ENCODE peak calls at places on chromosomes 1 and 21, in five cellular contexts. One of them, this sample, is unnamed.

GRCh38 chr1:4801192-4801924 is 146.9 kb downstream of the AJAP1 start:
- DNase-seq in bronchial epithelial cell: no peak
- DNase-seq in neural progenitor cell: no peak
- DNase-seq in cardiac muscle cell: no peak
- DNase-seq in astrocyte: no peak
- DNase-seq in this sample: no peak

GRCh38 chr1:172399369-172400072 is 21.0 kb upstream of the C1orf105 start:
- DNase-seq in bronchial epithelial cell: peak; percentile 80
- DNase-seq in astrocyte: peak; percentile 97
- DNase-seq in neural progenitor cell: peak; percentile 5
- DNase-seq in cardiac muscle cell: peak; percentile 13
- DNase-seq in this sample: no peak

GRCh38 chr1:3669971-3670431 is 17.7 kb downstream of the TP73 start:
- DNase-seq in astrocyte: no peak
- DNase-seq in bronchial epithelial cell: no peak
- DNase-seq in neural progenitor cell: no peak
- DNase-seq in cardiac muscle cell: no peak
- DNase-seq in this sample: no peak

GRCh38 chr1:12014141-12014981 is 4.9 kb upstream of the MIIP start:
- DNase-seq in bronchial epithelial cell: peak; percentile 86
- DNase-seq in neural progenitor cell: no peak
- DNase-seq in astrocyte: peak; percentile 61
- DNase-seq in cardiac muscle cell: peak; percentile 92
- DNase-seq in this sample: peak; percentile 81

GRCh38 chr1:79215311-79215710 is 208.8 kb upstream of the ADGRL4 start:
- DNase-seq in bronchial epithelial cell: peak; percentile 64
- DNase-seq in cardiac muscle cell: no peak
- DNase-seq in neural progenitor cell: no peak
- DNase-seq in astrocyte: no peak
- DNase-seq in this sample: no peak

GRCh38 chr21:46350981-46351380 is 27.0 kb downstream of the PCNT start:
- DNase-seq in neural progenitor cell: no peak
- DNase-seq in bronchial epithelial cell: no peak
- DNase-seq in astrocyte: no peak
- DNase-seq in cardiac muscle cell: no peak
- DNase-seq in this sample: no peak

GRCh38 chr1:153565529-153566374 is at the start of gene S100A2:
- DNase-seq in neural progenitor cell: no peak
- DNase-seq in astrocyte: peak; percentile 93
- DNase-seq in bronchial epithelial cell: peak; percentile 98
- DNase-seq in cardiac muscle cell: no peak
- DNase-seq in this sample: peak; percentile 53

GRCh38 chr1:227447531-227447990 is 115.8 kb upstream of the ZNF678 start:
- DNase-seq in astrocyte: peak; percentile 12
- DNase-seq in neural progenitor cell: peak; percentile 49
- DNase-seq in cardiac muscle cell: no peak
- DNase-seq in bronchial epithelial cell: no peak
- DNase-seq in this sample: peak; percentile 76

GRCh38 chr1:219296430-219296850 is 122.8 kb downstream of the LYPLAL1 start:
- DNase-seq in neural progenitor cell: no peak
- DNase-seq in cardiac muscle cell: no peak
- DNase-seq in astrocyte: peak; percentile 85
- DNase-seq in bronchial epithelial cell: no peak
- DNase-seq in this sample: no peak

GRCh38 chr1:112540395-112540794 is 31.6 kb downstream of the WNT2B start:
- DNase-seq in bronchial epithelial cell: no peak
- DNase-seq in astrocyte: peak; percentile 81
- DNase-seq in neural progenitor cell: no peak
- DNase-seq in cardiac muscle cell: no peak
- DNase-seq in this sample: no peak

GRCh38 chr21:15062566-15062965 is 2.2 kb downstream of the NRIP1 start:
- DNase-seq in bronchial epithelial cell: peak; percentile 54
- DNase-seq in astrocyte: no peak
- DNase-seq in neural progenitor cell: no peak
- DNase-seq in cardiac muscle cell: no peak
- DNase-seq in this sample: no peak

GRCh38 chr1:12447301-12447700 is 170.7 kb downstream of the DHRS3 start:
- DNase-seq in astrocyte: peak; percentile 95
- DNase-seq in cardiac muscle cell: no peak
- DNase-seq in bronchial epithelial cell: no peak
- DNase-seq in neural progenitor cell: no peak
- DNase-seq in this sample: no peak

GRCh38 chr1:204079608-204079999 is 6.7 kb downstream of the SOX13 start:
- DNase-seq in bronchial epithelial cell: no peak
- DNase-seq in cardiac muscle cell: no peak
- DNase-seq in astrocyte: no peak
- DNase-seq in neural progenitor cell: no peak
- DNase-seq in this sample: peak; percentile 54

GRCh38 chr1:155254714-155255242 is 505 bp downstream of the ENTREP3 start:
- DNase-seq in bronchial epithelial cell: no peak
- DNase-seq in cardiac muscle cell: no peak
- DNase-seq in astrocyte: no peak
- DNase-seq in neural progenitor cell: peak; percentile 45
- DNase-seq in this sample: peak; percentile 79

GRCh38 chr1:108194051-108194450 is 6.1 kb downstream of the SLC25A24 start:
- DNase-seq in astrocyte: no peak
- DNase-seq in bronchial epithelial cell: no peak
- DNase-seq in neural progenitor cell: no peak
- DNase-seq in cardiac muscle cell: no peak
- DNase-seq in this sample: no peak

GRCh38 chr1:232880354-232880753 is 70.1 kb upstream of the NTPCR start:
- DNase-seq in bronchial epithelial cell: peak; percentile 52
- DNase-seq in cardiac muscle cell: peak; percentile 69
- DNase-seq in astrocyte: no peak
- DNase-seq in neural progenitor cell: peak; percentile 40
- DNase-seq in this sample: peak; percentile 73

GRCh38 chr1:86616871-86617270 is 70.0 kb downstream of the CLCA4 start:
- DNase-seq in bronchial epithelial cell: peak; percentile 94
- DNase-seq in neural progenitor cell: no peak
- DNase-seq in astrocyte: no peak
- DNase-seq in cardiac muscle cell: no peak
- DNase-seq in this sample: no peak

GRCh38 chr1:206895837-206896242 is 1.4 kb upstream of the IL24 start:
- DNase-seq in bronchial epithelial cell: peak; percentile 91
- DNase-seq in astrocyte: no peak
- DNase-seq in cardiac muscle cell: no peak
- DNase-seq in neural progenitor cell: no peak
- DNase-seq in this sample: no peak

GRCh38 chr1:15020943-15021745 is 132.4 kb upstream of the TMEM51 start:
- DNase-seq in cardiac muscle cell: no peak
- DNase-seq in astrocyte: no peak
- DNase-seq in neural progenitor cell: no peak
- DNase-seq in bronchial epithelial cell: no peak
- DNase-seq in this sample: peak; percentile 67

GRCh38 chr1:31762726-31763670 is 1.1 kb downstream of the ADGRB2 start:
- DNase-seq in astrocyte: no peak
- DNase-seq in neural progenitor cell: peak; percentile 94
- DNase-seq in bronchial epithelial cell: peak; percentile 27
- DNase-seq in cardiac muscle cell: peak; percentile 92
- DNase-seq in this sample: peak; percentile 98

GRCh38 chr1:13593511-13594131 is 10.0 kb downstream of the PDPN start:
- DNase-seq in cardiac muscle cell: no peak
- DNase-seq in astrocyte: peak; percentile 96
- DNase-seq in neural progenitor cell: peak; percentile 62
- DNase-seq in bronchial epithelial cell: peak; percentile 97
- DNase-seq in this sample: peak; percentile 50

GRCh38 chr1:210416049-210416448 is 87.3 kb downstream of the HHAT start:
- DNase-seq in astrocyte: no peak
- DNase-seq in cardiac muscle cell: peak; percentile 5
- DNase-seq in neural progenitor cell: no peak
- DNase-seq in bronchial epithelial cell: no peak
- DNase-seq in this sample: peak; percentile 63

DNA sequence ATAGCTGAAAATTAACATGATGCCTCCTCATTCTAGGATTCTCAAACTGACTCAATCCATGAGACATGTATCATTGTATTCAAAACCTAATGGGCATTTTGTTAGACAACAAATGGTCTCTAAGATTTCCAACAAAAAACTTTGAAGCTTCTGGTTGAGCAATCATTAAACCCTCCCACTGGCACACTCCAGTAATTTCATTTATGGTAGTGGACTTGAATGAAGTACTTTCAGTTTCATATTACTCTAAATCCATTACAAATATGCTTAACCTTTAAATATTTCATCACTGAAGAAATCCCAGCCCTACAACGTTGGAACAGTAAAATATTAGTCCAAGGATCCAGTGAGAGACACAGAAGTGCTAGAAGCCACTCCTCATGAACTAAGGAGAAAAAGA is 43.5 kb downstream of the GBP6 start:
- DNase-seq in neural progenitor cell: no peak
- DNase-seq in bronchial epithelial cell: no peak
- DNase-seq in cardiac muscle cell: no peak
- DNase-seq in astrocyte: no peak
- DNase-seq in this sample: no peak
- H3K4me3 ChIP-seq in neural progenitor cell: no peak overlapping the region
- H3K4me3 ChIP-seq in bronchial epithelial cell: no peak overlapping the region
- H3K4me3 ChIP-seq in cardiac muscle cell: no peak overlapping the region
- H3K4me3 ChIP-seq in astrocyte: no peak overlapping the region
- H3K4me3 ChIP-seq in this sample: no peak overlapping the region

GRCh38 chr1:111176678-111177077 is 23.8 kb downstream of the DENND2D start:
- DNase-seq in cardiac muscle cell: no peak
- DNase-seq in bronchial epithelial cell: no peak
- DNase-seq in astrocyte: peak; percentile 40
- DNase-seq in neural progenitor cell: no peak
- DNase-seq in this sample: no peak
- H3K36me3 ChIP-seq in cardiac muscle cell: peaks cover 14% of the 10 kb centered on the region
- H3K36me3 ChIP-seq in bronchial epithelial cell: peaks cover 4% of the 10 kb centered on the region
- H3K36me3 ChIP-seq in astrocyte: peaks cover 9% of the 10 kb centered on the region
- H3K36me3 ChIP-seq in neural progenitor cell: peaks cover 1% of the 10 kb centered on the region
- H3K36me3 ChIP-seq in this sample: peaks cover 2% of the 10 kb centered on the region

DNA sequence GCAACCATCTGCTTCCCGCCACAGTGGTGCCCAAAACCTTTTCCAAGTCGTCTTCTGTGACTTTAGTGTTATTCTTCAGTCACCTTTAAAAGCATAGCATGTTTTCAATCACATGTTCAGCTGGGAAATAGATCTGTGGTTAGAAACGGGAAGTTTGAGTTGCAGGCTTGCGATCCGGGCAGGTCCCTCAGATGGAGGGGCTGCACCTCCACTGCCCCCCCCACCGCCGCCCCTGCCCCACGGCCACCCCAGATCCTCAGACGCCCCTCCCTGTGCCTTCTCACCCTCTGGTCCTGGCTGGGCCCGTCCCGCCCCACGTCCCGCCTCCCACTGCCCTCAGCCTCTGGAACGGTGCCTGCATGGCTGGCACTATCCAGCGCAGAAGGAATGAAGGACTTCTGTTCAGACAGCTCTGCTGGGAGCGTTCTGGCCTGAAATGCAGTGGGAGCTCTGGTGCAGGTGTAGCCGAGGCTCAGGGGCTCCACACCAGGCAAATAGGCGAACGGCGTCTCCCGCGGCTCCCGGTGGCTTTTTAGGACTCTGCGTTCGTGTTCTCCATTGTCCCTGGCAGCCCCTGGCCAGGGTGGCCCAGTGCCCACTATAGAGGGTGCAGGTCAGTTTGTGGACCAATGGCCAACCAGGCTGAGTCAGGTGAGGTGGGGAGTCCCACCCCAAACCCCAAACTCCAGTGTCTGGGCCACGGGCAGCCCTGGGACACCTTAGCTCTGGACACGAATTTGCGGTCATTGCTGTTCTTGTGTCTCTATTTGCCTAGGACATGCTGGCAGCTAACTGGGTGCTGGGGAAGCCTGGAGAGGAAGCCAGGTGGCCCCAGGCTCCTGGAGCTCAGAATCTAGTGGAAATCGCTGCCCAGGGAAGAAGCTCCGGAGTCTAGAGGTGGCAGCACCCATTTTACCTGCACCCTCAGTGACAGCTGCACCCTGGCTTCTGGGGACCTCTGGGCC is 67.1 kb downstream of the FAAP20 start:
- DNase-seq in astrocyte: no peak
- DNase-seq in neural progenitor cell: no peak
- DNase-seq in bronchial epithelial cell: no peak
- DNase-seq in cardiac muscle cell: no peak
- DNase-seq in this sample: no peak
- H3K27me3 ChIP-seq in astrocyte: no peaks in the 10 kb centered on the region
- H3K27me3 ChIP-seq in neural progenitor cell: no peaks in the 10 kb centered on the region
- H3K27me3 ChIP-seq in bronchial epithelial cell: peaks cover 2% of the 10 kb centered on the region
- H3K27me3 ChIP-seq in cardiac muscle cell: no peaks in the 10 kb centered on the region
- H3K27me3 ChIP-seq in this sample: no peaks in the 10 kb centered on the region

GRCh38 chr1:222601233-222601632 is 11.5 kb upstream of the TAF1A start:
- DNase-seq in neural progenitor cell: no peak
- DNase-seq in astrocyte: no peak
- DNase-seq in bronchial epithelial cell: no peak
- DNase-seq in cardiac muscle cell: no peak
- DNase-seq in this sample: no peak
- H3K4me3 ChIP-seq in neural progenitor cell: no peak overlapping the region
- H3K4me3 ChIP-seq in astrocyte: no peak overlapping the region
- H3K4me3 ChIP-seq in bronchial epithelial cell: no peak overlapping the region
- H3K4me3 ChIP-seq in cardiac muscle cell: no peak overlapping the region
- H3K4me3 ChIP-seq in this sample: no peak overlapping the region

GRCh38 chr1:43542515-43543458 is 12.1 kb downstream of the PTPRF start:
- DNase-seq in cardiac muscle cell: no peak
- DNase-seq in bronchial epithelial cell: no peak
- DNase-seq in neural progenitor cell: no peak
- DNase-seq in astrocyte: no peak
- DNase-seq in this sample: no peak
- H3K36me3 ChIP-seq in cardiac muscle cell: no peaks in the 10 kb centered on the region
- H3K36me3 ChIP-seq in bronchial epithelial cell: peaks cover 52% of the 10 kb centered on the region
- H3K36me3 ChIP-seq in neural progenitor cell: no peaks in the 10 kb centered on the region
- H3K36me3 ChIP-seq in astrocyte: peaks cover 10% of the 10 kb centered on the region
- H3K36me3 ChIP-seq in this sample: peaks cover 5% of the 10 kb centered on the region

GRCh38 chr1:18831656-18832055 is 27.8 kb downstream of the TAS1R2 start:
- DNase-seq in astrocyte: no peak
- DNase-seq in cardiac muscle cell: no peak
- DNase-seq in neural progenitor cell: no peak
- DNase-seq in bronchial epithelial cell: no peak
- DNase-seq in this sample: no peak

GRCh38 chr1:18823438-18823837 is 36.0 kb downstream of the TAS1R2 start:
- DNase-seq in neural progenitor cell: no peak
- DNase-seq in cardiac muscle cell: no peak
- DNase-seq in bronchial epithelial cell: no peak
- DNase-seq in astrocyte: no peak
- DNase-seq in this sample: no peak

GRCh38 chr1:18829671-18830070 is 29.8 kb downstream of the TAS1R2 start:
- DNase-seq in astrocyte: no peak
- DNase-seq in neural progenitor cell: no peak
- DNase-seq in cardiac muscle cell: no peak
- DNase-seq in bronchial epithelial cell: no peak
- DNase-seq in this sample: no peak

GRCh38 chr1:18830596-18830995 is 28.9 kb downstream of the TAS1R2 start:
- DNase-seq in neural progenitor cell: no peak
- DNase-seq in bronchial epithelial cell: no peak
- DNase-seq in astrocyte: no peak
- DNase-seq in cardiac muscle cell: no peak
- DNase-seq in this sample: no peak

GRCh38 chr1:18828224-18828623 is 31.2 kb downstream of the TAS1R2 start:
- DNase-seq in cardiac muscle cell: no peak
- DNase-seq in neural progenitor cell: no peak
- DNase-seq in bronchial epithelial cell: no peak
- DNase-seq in astrocyte: no peak
- DNase-seq in this sample: no peak
- H3K27me3 ChIP-seq in cardiac muscle cell: peaks cover 3% of the 10 kb centered on the region
- H3K27me3 ChIP-seq in neural progenitor cell: peaks cover 5% of the 10 kb centered on the region
- H3K27me3 ChIP-seq in bronchial epithelial cell: peaks cover 1% of the 10 kb centered on the region
- H3K27me3 ChIP-seq in astrocyte: no peaks in the 10 kb centered on the region
- H3K27me3 ChIP-seq in this sample: no peaks in the 10 kb centered on the region

This sample was measured in H7.